ENCODE peak calls at places on chromosomes 16 and 17, in four cellular contexts. K, I, X and Q are unnamed samples.

GRCh38 chr17:57207396-57207795 is 48.9 kb upstream of the MSI2 start:
- DNase-seq in I (no peak), X (no peak), K (no peak), Q (no peak)

GRCh38 chr17:37194208-37194607 is 181.6 kb upstream of the C17orf78 start:
- DNase-seq in K (no peak), I (no peak), X (no peak), Q (no peak)

GRCh38 chr17:80923211-80924110 is 68.2 kb upstream of the CHMP6 start:
- DNase-seq in K (no peak), I (no peak), X (no peak), Q (no peak)

GRCh38 chr17:35953720-35954119 is 10.2 kb upstream of the LYZL6 start:
- DNase-seq in K (no peak), X (no peak), I (no peak), Q (no peak)

GRCh38 chr16:11412965-11413887 is 68.0 kb downstream of the RMI2 start:
- DNase-seq in K (no peak), X (no peak), I (no peak), Q (no peak)

GRCh38 chr17:74297941-74298340 is 23.9 kb downstream of the DNAI2 start:
- DNase-seq in X (no peak), I (no peak), K (no peak), Q (no peak)

GRCh38 chr17:81453049-81453448 is 57.8 kb downstream of the BAHCC1 start:
- DNase-seq in X (no peak), K (no peak), I (no peak), Q (no peak)

GRCh38 chr16:22977294-22977697 is 163.3 kb downstream of the HS3ST2 start:
- DNase-seq in K (no peak), X (no peak), I (no peak), Q (no peak)

GRCh38 chr17:61402978-61403845 is 3.6 kb downstream of the TBX2 start:
- DNase-seq in X (no peak), I (no peak), K (no peak), Q (no peak)

GRCh38 chr17:61404702-61405046 is 5.0 kb downstream of the TBX2 start:
- DNase-seq in X (no peak), I (no peak), K (no peak), Q (no peak)

GRCh38 chr17:61405686-61406542 is 6.3 kb downstream of the TBX2 start:
- DNase-seq in I (no peak), X (no peak), K (no peak), Q (no peak)

GRCh38 chr17:61405047-61405685 is 5.5 kb downstream of the TBX2 start:
- DNase-seq in K (no peak), X (no peak), I (no peak), Q (no peak)

DNA sequence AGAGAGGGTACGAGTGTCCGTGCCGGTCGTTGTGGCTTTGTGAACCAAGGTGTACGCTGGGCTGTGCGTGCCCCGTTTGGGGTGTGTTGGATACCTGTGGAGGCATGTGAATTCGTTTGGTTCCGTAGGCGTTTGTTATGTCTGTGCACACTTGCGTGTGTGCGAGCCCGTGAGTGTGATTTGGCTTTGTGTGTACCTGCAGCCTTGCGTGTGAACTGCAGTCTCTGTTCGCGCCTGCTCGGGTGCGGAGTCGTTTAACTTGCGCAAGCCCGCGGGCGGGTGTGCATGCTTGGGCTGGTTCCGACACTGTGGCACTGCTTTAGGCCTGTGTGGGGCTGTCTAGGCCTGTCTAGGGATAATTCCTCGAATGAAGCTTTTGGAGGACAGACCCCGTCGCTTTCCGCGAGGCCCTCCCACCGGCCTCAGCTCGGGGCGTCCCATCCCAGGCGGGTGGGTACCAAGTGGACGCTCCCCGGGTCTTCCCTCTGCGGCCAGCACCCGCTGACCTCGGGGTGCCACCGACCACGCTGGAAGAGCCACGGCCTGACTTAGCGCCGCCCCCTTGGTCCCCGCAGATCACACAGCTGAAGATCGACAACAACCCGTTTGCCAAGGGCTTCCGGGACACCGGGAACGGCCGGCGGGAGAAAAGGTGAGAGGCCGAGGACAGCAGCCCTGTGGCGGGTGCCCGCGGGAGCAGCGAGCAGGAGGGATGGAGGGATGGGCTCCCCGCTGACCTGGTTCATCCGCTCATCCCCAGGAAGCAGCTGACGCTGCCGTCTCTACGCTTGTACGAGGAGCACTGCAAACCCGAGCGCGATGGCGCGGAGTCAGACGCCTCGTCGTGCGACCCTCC is 4.4 kb downstream of the TBX2 start:
- DNase-seq in K (no peak), I (no peak), X (no peak), Q (no peak)
- H3K27me3 ChIP-seq in K (peaks cover 64% of the 10 kb centered on the region), I (no peaks in the 10 kb centered on the region), X (peaks cover 95% of the 10 kb centered on the region), Q (peaks cover 61% of the 10 kb centered on the region)

GRCh38 chr16:86362155-86362849 is 148.0 kb upstream of the FOXF1 start:
- DNase-seq in X (no peak), K (peak; percentile 39), I (no peak), Q (no peak)
- H3K4me3 ChIP-seq in X (no peak overlapping the region), K (no peak overlapping the region), I (no peak overlapping the region), Q (no peak overlapping the region)

GRCh38 chr16:9097266-9098219 is 6.1 kb downstream of the HAPSTR1 start:
- DNase-seq in K (no peak), I (no peak), X (no peak), Q (no peak)

GRCh38 chr16:9095171-9095570 is 3.7 kb downstream of the HAPSTR1 start:
- DNase-seq in X (no peak), I (no peak), K (no peak), Q (no peak)

GRCh38 chr16:9096416-9096952 is 5.0 kb downstream of the HAPSTR1 start:
- DNase-seq in I (peak; percentile 85), X (no peak), K (no peak), Q (no peak)

GRCh38 chr16:9094008-9094846 is 2.8 kb downstream of the HAPSTR1 start:
- DNase-seq in K (no peak), X (no peak), I (no peak), Q (no peak)

DNA sequence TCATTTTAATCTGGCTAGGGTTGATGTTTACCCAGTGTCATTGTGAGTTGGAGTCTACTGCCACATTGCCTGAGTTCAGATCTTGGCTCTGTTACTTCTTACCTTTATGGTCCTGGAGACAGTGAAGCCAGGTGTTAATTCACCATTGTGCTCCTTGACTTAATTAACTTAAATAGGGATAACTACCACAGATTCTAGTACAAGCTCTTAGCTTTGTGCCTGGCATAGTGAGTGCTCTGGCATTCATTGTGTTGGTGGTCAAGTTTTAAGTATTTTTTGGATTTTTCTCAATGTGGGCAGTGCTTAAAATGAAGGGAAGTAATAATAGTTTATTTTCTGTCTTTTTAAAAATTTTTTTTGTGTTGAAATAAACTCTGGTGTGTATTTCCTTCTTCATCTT is 4.6 kb downstream of the HAPSTR1 start:
- DNase-seq in K (no peak), X (no peak), I (no peak), Q (no peak)
- H3K4me1 ChIP-seq in K (peaks cover 46% of the 10 kb centered on the region), X (peaks cover 71% of the 10 kb centered on the region), I (peaks cover 72% of the 10 kb centered on the region), Q (peaks cover 81% of the 10 kb centered on the region)

DNA sequence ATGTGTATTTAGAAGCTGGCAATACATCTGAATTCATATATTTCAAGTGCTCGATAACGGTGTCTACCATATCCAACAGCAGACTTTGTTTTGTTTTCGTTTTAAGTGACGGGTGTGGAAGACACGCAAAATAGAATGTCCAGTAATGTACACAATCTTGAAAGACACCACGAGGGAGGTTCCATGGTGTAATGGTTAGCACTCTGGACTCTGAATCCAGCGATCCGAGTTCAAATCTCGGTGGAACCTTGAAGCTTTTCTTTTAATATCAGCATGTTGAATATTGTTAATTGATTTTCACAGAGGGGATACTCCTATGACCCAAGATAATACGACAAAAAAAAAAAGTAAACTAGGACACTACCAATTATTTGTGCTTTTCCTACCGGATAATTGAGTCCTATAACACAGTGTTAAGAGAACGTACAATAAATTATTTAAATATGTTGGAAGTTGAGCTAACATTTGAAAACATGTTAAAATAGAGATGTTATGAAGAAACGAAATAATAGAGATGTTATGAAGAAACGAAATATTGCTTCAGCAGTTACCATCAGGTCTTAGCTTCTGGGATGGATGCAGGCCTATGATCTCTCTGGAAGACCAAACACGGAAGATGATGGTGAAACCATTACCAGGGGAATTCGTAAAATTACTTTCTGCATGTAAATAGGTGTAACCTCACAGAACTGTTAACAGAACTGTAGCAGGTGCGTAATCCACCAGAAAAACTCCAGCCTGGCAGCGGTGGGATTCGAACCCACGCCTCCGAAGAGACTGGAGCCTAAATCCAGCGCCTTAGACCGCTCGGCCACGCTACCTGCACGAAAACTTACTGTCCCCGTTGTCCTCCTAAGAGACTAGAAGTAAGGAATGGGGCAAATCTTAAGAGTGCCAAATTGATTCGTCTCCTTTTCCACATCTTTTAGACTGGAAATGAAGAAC is 1.5 kb upstream of the ALOXE3 start:
- DNase-seq in I (peak; percentile 81), X (peak; percentile 80), K (peak; percentile 94), Q (peak; percentile 70)
- H3K27me3 ChIP-seq in I (no peaks in the 10 kb centered on the region), X (peaks cover 48% of the 10 kb centered on the region), K (peaks cover 65% of the 10 kb centered on the region), Q (peaks cover 47% of the 10 kb centered on the region)

DNA sequence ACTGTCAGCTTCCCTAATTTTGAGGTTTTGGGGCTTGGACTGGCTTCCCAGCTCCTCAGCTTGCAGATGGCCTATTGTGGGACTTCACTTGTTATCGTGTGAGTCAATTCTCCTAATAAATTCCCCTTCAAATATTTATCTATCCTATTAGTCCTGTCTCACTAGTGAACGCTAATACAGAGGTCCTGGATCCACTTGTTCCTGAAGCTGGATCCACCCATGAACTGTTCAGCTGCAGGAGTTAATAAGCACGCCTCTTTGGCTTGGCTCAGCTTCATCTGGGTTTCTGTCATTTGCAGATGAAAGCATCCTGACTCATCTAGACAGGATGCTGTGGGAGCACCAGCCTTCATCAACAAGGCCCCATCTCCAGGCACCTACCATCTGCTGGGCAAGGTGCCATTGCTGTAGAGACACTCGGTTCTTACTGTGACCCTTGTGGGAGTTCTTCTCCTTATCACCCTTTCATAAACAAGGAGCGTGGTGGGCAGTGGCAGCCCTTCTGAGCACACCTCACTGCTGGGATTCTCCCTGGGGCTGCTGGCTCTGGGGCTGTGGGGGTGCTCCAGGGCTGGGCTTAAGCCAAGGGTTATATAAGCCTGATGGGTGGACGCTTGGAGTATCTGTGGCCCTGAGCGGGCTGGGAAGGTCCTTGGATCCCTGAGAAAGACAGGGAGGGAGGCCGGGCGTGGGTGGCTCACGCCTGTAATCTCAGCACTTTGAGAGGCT is 23.2 kb downstream of the LAT start:
- DNase-seq in K (peak; percentile 77), I (peak; percentile 17), X (no peak), Q (no peak)
- H3K4me3 ChIP-seq in K (no peak overlapping the region), I (no peak overlapping the region), X (no peak overlapping the region), Q (no peak overlapping the region)

DNA sequence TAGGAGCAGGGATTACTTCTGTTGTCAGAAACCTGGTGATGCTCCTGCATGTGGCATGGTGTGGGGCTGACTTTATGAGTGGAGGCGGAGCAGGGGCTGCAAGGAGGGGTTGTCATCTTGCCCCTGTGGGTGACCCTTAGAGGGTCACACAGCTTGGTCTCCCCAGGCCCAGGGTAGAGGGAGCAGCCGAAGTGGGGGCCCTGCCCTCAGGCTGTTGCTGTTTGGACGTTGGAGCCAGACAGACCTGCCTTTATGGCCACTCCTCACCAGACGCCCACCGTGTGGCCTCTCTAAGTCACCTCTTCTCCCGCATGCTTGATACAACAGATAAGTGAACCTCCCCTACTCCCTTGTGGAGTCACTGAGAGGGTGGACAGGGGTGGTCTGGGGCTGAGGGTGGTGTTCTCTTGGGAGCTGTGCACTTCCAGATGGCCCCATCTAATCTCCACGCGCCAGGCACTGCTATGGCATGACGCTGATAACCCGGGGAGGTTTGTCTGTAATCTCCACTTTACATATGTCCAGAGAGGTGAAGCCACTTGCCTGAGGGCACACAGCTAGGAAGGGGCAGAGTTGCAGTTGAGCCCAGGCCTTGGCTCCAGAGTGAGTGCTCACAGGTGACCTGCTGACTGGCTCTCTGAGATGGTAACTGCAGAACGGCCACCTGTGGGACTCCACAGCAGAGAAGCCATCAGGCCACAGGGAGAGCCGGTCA is 10.0 kb downstream of the MAP2K3 start:
- DNase-seq in I (no peak), X (no peak), K (no peak), Q (no peak)
- H3K4me1 ChIP-seq in I (no peaks in the 10 kb centered on the region), X (peaks cover 42% of the 10 kb centered on the region), K (no peaks in the 10 kb centered on the region), Q (peaks cover 61% of the 10 kb centered on the region)

DNA sequence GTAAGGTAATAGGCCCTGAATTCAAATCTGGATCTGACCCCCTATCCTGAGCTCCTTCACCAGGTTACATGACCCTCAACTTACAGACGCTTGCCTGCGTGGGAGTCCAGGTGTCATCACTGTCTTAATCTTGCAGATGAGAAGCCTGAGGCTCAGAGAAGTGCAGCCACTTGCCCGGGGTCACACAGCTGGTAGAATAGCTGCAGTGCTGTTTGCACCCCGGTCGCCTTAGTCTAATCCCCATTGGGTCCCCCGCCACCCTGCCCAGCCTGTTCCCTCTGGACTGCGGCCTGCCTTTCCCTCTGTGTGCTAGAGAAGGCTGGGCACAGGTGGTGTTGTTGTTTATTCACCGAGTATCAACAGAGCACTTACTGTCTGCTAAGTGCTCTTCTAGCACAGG is 107.0 kb downstream of the SDR42E1 start:
- DNase-seq in I (no peak), K (no peak), X (no peak), Q (no peak)
- H3K27me3 ChIP-seq in I (no peaks in the 10 kb centered on the region), K (no peaks in the 10 kb centered on the region), X (no peaks in the 10 kb centered on the region), Q (no peaks in the 10 kb centered on the region)